ENCODE peak calls at places on chromosomes 2 and 18, in six cellular contexts. J is IMR-90, M is mucosa of descending colon, F is OCI-LY7, B is fibroblast of lung, X is brain microvascular endothelial cell. T is an unnamed sample.

GRCh38 chr2:71851094-71851755 is 296.4 kb downstream of the CYP26B1 start:
- DNase-seq in J (no peak), M (no peak), F (no peak), B (no peak), X (no peak), T (no peak)

GRCh38 chr2:3051266-3051665 is 326.4 kb downstream of the EIPR1 start:
- DNase-seq in J (no peak), M (no peak), F (no peak), B (no peak), X (no peak), T (no peak)

GRCh38 chr2:127633556-127634065 is 12.3 kb upstream of the GPR17 start:
- DNase-seq in J (no peak), M (no peak), F (no peak), B (no peak), X (no peak), T (no peak)

GRCh38 chr2:33213244-33213643 is 263.2 kb upstream of the RASGRP3 start:
- DNase-seq in J (peak), M (no peak), F (no peak), B (no peak), X (no peak), T (no peak)

GRCh38 chr2:170365686-170366085 is 187.7 kb downstream of the MYO3B start:
- DNase-seq in J (no peak), M (no peak), F (no peak), B (no peak), X (no peak), T (no peak)

GRCh38 chr2:64404002-64404731 is 49.8 kb upstream of the LGALSL start:
- DNase-seq in J (peak), M (peak), F (no peak), B (peak), X (peak), T (no peak)

GRCh38 chr2:218727502-218728165 is 17.0 kb downstream of the TTLL4 start:
- DNase-seq in J (peak), M (no peak), F (peak), B (peak), X (no peak), T (no peak)

GRCh38 chr2:192123847-192124246 is 70.9 kb downstream of the TMEFF2 start:
- DNase-seq in J (peak), M (no peak), F (no peak), B (peak), X (no peak), T (no peak)

GRCh38 chr2:7089898-7090510 is 172.8 kb downstream of the RNF144A start:
- DNase-seq in J (no peak), M (no peak), F (no peak), B (no peak), X (no peak), T (no peak)

GRCh38 chr18:9869713-9870430 is 15.9 kb upstream of the TXNDC2 start:
- DNase-seq in J (peak), M (no peak), F (peak), B (peak), X (peak), T (peak)

GRCh38 chr2:10448646-10449480 is 736 bp upstream of the ODC1 start:
- DNase-seq in J (peak), M (no peak), F (peak), B (peak), X (peak), T (peak)

GRCh38 chr18:47917923-47918610 is 12.4 kb downstream of the SMAD2 start:
- DNase-seq in J (no peak), M (no peak), F (no peak), B (no peak), X (no peak), T (no peak)

GRCh38 chr2:67792796-67793195 is 270.0 kb downstream of the C1D start:
- DNase-seq in J (no peak), M (no peak), F (no peak), B (no peak), X (no peak), T (no peak)

GRCh38 chr2:64636105-64636873 is 17.4 kb downstream of the SERTAD2 start:
- DNase-seq in J (no peak), M (no peak), F (peak), B (no peak), X (no peak), T (no peak)

GRCh38 chr2:190382851-190383250 is 25.3 kb upstream of the MFSD6 start:
- DNase-seq in J (peak), M (no peak), F (peak), B (peak), X (peak), T (peak)

GRCh38 chr18:32770651-32771168 is 2.1 kb downstream of the KLHL14 start:
- DNase-seq in J (no peak), M (peak), F (no peak), B (no peak), X (no peak), T (no peak)

GRCh38 chr2:42046819-42047487 is 868 bp upstream of the PKDCC start:
- DNase-seq in J (no peak), M (no peak), F (no peak), B (peak), X (no peak), T (no peak)

GRCh38 chr2:194223173-194223670 is 1433.8 kb upstream of the SLC39A10 start:
- DNase-seq in J (no peak), M (no peak), F (no peak), B (no peak), X (no peak), T (no peak)

GRCh38 chr2:168608796-168609195 is 152.7 kb downstream of the CERS6 start:
- DNase-seq in J (no peak), M (no peak), F (no peak), B (no peak), X (no peak), T (no peak)

GRCh38 chr18:27136208-27136535 is 48.9 kb downstream of the CHST9 start:
- DNase-seq in J (no peak), M (no peak), F (no peak), B (no peak), X (no peak), T (no peak)

GRCh38 chr2:105328281-105329196 is 996 bp downstream of the TGFBRAP1 start:
- DNase-seq in J (peak), M (peak), F (peak), B (peak), X (no peak), T (peak)

GRCh38 chr2:47561906-47562305 is 158.9 kb downstream of the MSH2 start:
- DNase-seq in J (no peak), M (no peak), F (no peak), B (no peak), X (no peak), T (no peak)

GRCh38 chr2:65033178-65033577 is 23.0 kb upstream of the CEP68 start:
- DNase-seq in J (no peak), M (no peak), F (peak), B (peak), X (no peak), T (no peak)

GRCh38 chr2:14015113-14015512 is 617.4 kb upstream of the LRATD1 start:
- DNase-seq in J (no peak), M (no peak), F (no peak), B (peak), X (no peak), T (no peak)

GRCh38 chr2:71863338-71863737 is 284.3 kb downstream of the CYP26B1 start:
- DNase-seq in J (no peak), M (no peak), F (no peak), B (no peak), X (no peak), T (no peak)

GRCh38 chr2:71129891-71130324 is at the start of gene MCEE:
- DNase-seq in J (peak), M (peak), F (peak), B (peak), X (peak), T (peak)

GRCh38 chr18:7616661-7617060 is 49.5 kb downstream of the PTPRM start:
- DNase-seq in J (no peak), M (peak), F (no peak), B (no peak), X (no peak), T (no peak)

GRCh38 chr18:3219621-3220335 is at the start of gene MYOM1:
- DNase-seq in J (no peak), M (no peak), F (no peak), B (no peak), X (no peak), T (no peak)

GRCh38 chr2:172484253-172484652 is 56.9 kb downstream of the ITGA6 start:
- DNase-seq in J (peak), M (no peak), F (peak), B (peak), X (no peak), T (peak)

GRCh38 chr18:51184092-51184458 is 13.4 kb downstream of the MEX3C start:
- DNase-seq in J (no peak), M (no peak), F (no peak), B (no peak), X (no peak), T (no peak)

GRCh38 chr2:70616168-70616694 is 62.6 kb upstream of the TGFA start:
- DNase-seq in J (no peak), M (peak), F (no peak), B (no peak), X (no peak), T (no peak)

GRCh38 chr18:24989760-24990547 is 362.0 kb downstream of the ZNF521 start:
- DNase-seq in J (no peak), M (no peak), F (no peak), B (no peak), X (no peak), T (no peak)

GRCh38 chr2:172580544-172580943 is 24.7 kb downstream of the PDK1 start:
- DNase-seq in J (no peak), M (no peak), F (no peak), B (no peak), X (no peak), T (no peak)

GRCh38 chr2:207161724-207162123 is 4.0 kb downstream of the KLF7 start:
- DNase-seq in J (peak), M (no peak), F (no peak), B (peak), X (no peak), T (peak)

GRCh38 chr18:38551881-38552280 is 986.3 kb upstream of the CELF4 start:
- DNase-seq in J (no peak), M (no peak), F (no peak), B (no peak), X (no peak), T (no peak)

GRCh38 chr2:105746177-105747080 is 1.7 kb downstream of the NCK2 start:
- DNase-seq in J (no peak), M (peak), F (peak), B (no peak), X (no peak), T (no peak)

GRCh38 chr2:59167514-59167913 is 926.4 kb upstream of the FANCL start:
- DNase-seq in J (no peak), M (no peak), F (no peak), B (no peak), X (no peak), T (no peak)

GRCh38 chr2:229909090-229909489 is 12.7 kb downstream of the TRIP12 start:
- DNase-seq in J (no peak), M (no peak), F (no peak), B (no peak), X (peak), T (no peak)

GRCh38 chr2:158457092-158457825 is 507 bp downstream of the PKP4 start:
- DNase-seq in J (peak), M (peak), F (peak), B (peak), X (peak), T (peak)

GRCh38 chr2:158459161-158460003 is 2.6 kb downstream of the PKP4 start:
- DNase-seq in J (no peak), M (no peak), F (no peak), B (no peak), X (no peak), T (no peak)

GRCh38 chr2:158457826-158458616 is 1.3 kb downstream of the PKP4 start:
- DNase-seq in J (peak), M (peak), F (peak), B (peak), X (peak), T (peak)

GRCh38 chr2:158458617-158458920 is 1.8 kb downstream of the PKP4 start:
- DNase-seq in J (peak), M (no peak), F (no peak), B (no peak), X (no peak), T (no peak)

DNA sequence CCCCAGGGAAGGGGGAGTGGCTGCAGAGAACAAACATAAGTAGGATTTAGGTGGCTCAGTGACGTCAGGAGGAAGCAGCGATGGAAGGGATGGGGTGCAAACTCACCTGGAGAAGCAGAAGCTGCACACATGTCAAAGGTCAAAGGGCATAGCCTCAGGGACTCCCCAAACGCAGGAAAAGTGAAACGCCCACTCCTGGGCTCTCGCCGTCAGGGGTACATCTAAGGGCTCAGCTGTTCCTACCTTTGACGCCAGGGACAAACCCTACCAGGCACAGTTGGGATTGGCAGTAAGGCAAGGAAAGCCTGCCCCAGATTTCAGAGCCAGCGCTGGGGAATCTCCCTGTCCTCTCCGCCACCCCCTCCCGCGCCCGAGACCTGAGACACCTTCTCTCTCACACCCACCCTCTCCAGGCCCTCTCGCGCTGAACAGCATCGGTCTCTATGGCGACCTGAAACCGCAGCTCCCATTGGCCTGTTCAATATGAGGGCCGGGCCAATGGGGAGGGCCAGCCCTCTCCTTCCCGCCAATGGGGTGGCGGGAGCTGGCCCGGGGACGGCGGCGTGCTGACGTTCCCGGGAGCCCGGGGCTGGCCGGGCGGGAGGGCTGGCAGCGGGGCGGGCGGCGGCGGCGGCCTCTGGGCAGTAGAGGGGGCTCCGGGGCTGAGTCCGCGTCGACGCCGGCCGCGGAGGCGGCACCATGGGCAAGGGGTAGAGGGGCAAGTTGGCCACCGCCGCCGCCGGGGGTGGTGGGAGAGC is at the start of the genes CCDC148 and PKP4:
- DNase-seq in J (peak), M (peak), F (peak), B (peak), X (peak), T (peak)
- TF ChIP-seq CTCF in J (peak), M (no peak), F (no peak), B (peak), X (peak), T (no peak)

GRCh38 chr2:157181234-157181633 is 76.3 kb upstream of the GALNT5 start:
- DNase-seq in J (peak), M (no peak), F (no peak), B (peak), X (no peak), T (no peak)

GRCh38 chr2:157182204-157182709 is 75.2 kb upstream of the GALNT5 start:
- DNase-seq in J (peak), M (no peak), F (no peak), B (peak), X (no peak), T (no peak)

GRCh38 chr2:157179706-157180105 is 77.8 kb upstream of the GALNT5 start:
- DNase-seq in J (no peak), M (no peak), F (no peak), B (no peak), X (no peak), T (no peak)

GRCh38 chr2:157176602-157177001 is 80.9 kb upstream of the GALNT5 start:
- DNase-seq in J (no peak), M (no peak), F (no peak), B (no peak), X (no peak), T (no peak)

DNA sequence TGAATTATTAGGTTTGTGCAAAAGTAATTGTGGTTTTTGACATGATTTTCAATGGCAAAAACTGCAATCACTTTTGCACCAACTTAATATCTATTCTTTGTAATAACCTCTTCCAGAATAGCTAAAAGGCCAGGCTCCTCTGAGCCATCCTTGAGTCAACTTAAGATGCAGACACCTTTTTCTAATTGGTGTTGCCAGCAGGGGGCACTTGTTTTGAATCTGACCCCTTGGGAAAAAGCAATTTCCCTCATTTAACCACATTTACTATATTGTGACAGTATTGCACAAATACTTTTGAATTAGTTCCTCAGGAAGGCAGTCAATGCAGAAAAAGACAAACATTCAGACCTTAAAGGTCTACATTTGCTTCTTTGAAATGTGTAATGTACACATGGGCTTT is 78.6 kb upstream of the GALNT5 start:
- DNase-seq in J (no peak), M (no peak), F (no peak), B (no peak), X (no peak), T (no peak)
- TF ChIP-seq CTCF in J (peak), M (no peak), F (peak), B (no peak), X (peak), T (peak)

GRCh38 chr2:164696634-164697033 is 75.4 kb upstream of the GRB14 start:
- DNase-seq in J (no peak), M (no peak), F (no peak), B (no peak), X (no peak), T (no peak)
- TF ChIP-seq CTCF in J (no peak), M (no peak), F (no peak), B (no peak), X (peak), T (peak)

DNA sequence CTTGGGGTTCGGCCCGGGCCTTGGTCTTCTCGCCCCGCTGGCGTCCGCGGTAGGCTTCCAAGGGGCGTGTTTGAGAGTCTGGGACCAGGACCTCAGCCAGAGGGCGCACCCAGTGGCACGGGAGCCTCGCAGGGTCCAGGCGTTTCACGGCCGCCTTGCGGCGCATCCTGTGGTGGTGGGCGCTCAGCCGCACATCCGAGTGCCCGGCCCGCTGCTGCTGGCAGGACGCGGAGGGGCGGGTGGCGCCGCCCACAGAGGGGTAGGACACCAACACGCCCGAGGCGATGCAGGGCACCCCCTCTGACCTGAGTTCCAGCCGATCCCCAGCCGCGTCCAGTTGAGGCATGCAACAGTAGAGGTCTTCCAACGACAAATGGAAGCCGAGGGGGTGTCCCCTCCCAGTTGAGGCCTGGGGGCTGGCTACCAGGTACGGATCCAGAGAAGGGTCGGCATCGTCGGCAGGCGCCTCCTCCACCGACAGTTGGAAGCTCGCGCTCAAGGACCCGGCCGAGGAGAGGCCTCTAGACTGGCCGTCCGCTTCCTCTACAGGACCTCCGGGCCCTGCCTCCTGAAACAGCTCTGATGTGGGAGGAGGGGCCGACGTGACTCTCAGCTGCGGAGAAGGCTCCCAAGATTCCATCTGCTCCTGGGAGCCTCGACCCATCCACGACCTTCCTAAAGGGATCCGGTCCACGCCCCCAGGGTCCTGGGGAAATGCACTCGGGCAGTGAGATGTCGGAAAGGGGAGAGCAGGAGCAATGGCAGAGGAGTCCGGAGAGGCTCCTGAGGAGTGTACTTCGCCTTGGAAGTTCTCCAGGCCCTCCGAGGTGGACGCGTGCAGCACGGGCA is 6.3 kb downstream of the C2orf81 start:
- DNase-seq in J (no peak), M (peak), F (no peak), B (peak), X (no peak), T (no peak)
- TF ChIP-seq CTCF in J (no peak), M (no peak), F (no peak), B (peak), X (peak), T (peak)

T was measured in HFFc6.